ENCODE peak calls at places on chromosomes 16 and 17, in eight cellular contexts. One of them, this sample, is unnamed.

GRCh38 chr16:88803264-88803987 is at the start of gene CDT1:
- DNase-seq in CD8-positive, alpha-beta memory T cell: peak
- DNase-seq in iPS DF 6.9: no peak
- DNase-seq in SJSA1: peak
- DNase-seq in tibial artery: peak
- DNase-seq in stomach: peak
- DNase-seq in cardiac muscle cell: peak
- DNase-seq in aorta: peak
- DNase-seq in this sample: peak

GRCh38 chr16:56191807-56192643 is 736 bp downstream of the GNAO1 start:
- DNase-seq in SJSA1: no peak
- DNase-seq in iPS DF 6.9: no peak
- DNase-seq in tibial artery: no peak
- DNase-seq in aorta: no peak
- DNase-seq in cardiac muscle cell: no peak
- DNase-seq in CD8-positive, alpha-beta memory T cell: no peak
- DNase-seq in stomach: no peak
- DNase-seq in this sample: no peak

GRCh38 chr16:72242757-72243156 is 70.8 kb upstream of the PMFBP1 start:
- DNase-seq in iPS DF 6.9: no peak
- DNase-seq in SJSA1: no peak
- DNase-seq in aorta: no peak
- DNase-seq in stomach: no peak
- DNase-seq in cardiac muscle cell: no peak
- DNase-seq in CD8-positive, alpha-beta memory T cell: no peak
- DNase-seq in tibial artery: no peak
- DNase-seq in this sample: no peak

GRCh38 chr16:89417352-89417751 is 73.0 kb downstream of the ANKRD11 start:
- DNase-seq in stomach: no peak
- DNase-seq in cardiac muscle cell: no peak
- DNase-seq in aorta: no peak
- DNase-seq in SJSA1: no peak
- DNase-seq in CD8-positive, alpha-beta memory T cell: no peak
- DNase-seq in iPS DF 6.9: no peak
- DNase-seq in tibial artery: no peak
- DNase-seq in this sample: no peak

GRCh38 chr16:50025544-50025931 is 513 bp downstream of the CNEP1R1 start:
- DNase-seq in CD8-positive, alpha-beta memory T cell: peak
- DNase-seq in iPS DF 6.9: no peak
- DNase-seq in aorta: no peak
- DNase-seq in SJSA1: no peak
- DNase-seq in stomach: no peak
- DNase-seq in cardiac muscle cell: peak
- DNase-seq in tibial artery: no peak
- DNase-seq in this sample: peak

GRCh38 chr17:50318551-50319310 is 27.2 kb upstream of the XYLT2 start:
- DNase-seq in stomach: no peak
- DNase-seq in tibial artery: no peak
- DNase-seq in SJSA1: no peak
- DNase-seq in iPS DF 6.9: no peak
- DNase-seq in CD8-positive, alpha-beta memory T cell: no peak
- DNase-seq in aorta: no peak
- DNase-seq in cardiac muscle cell: no peak
- DNase-seq in this sample: no peak

GRCh38 chr16:70686376-70687171 is 721 bp upstream of the MTSS2 start:
- DNase-seq in tibial artery: no peak
- DNase-seq in aorta: peak
- DNase-seq in CD8-positive, alpha-beta memory T cell: no peak
- DNase-seq in iPS DF 6.9: no peak
- DNase-seq in stomach: no peak
- DNase-seq in SJSA1: no peak
- DNase-seq in cardiac muscle cell: no peak
- DNase-seq in this sample: no peak

GRCh38 chr16:77582956-77583355 is 139.4 kb upstream of the NUDT7 start:
- DNase-seq in aorta: no peak
- DNase-seq in tibial artery: no peak
- DNase-seq in CD8-positive, alpha-beta memory T cell: no peak
- DNase-seq in SJSA1: no peak
- DNase-seq in cardiac muscle cell: no peak
- DNase-seq in stomach: no peak
- DNase-seq in iPS DF 6.9: no peak
- DNase-seq in this sample: no peak

GRCh38 chr17:8160741-8161221 is 2.0 kb downstream of the VAMP2 start:
- DNase-seq in aorta: no peak
- DNase-seq in SJSA1: no peak
- DNase-seq in tibial artery: no peak
- DNase-seq in iPS DF 6.9: no peak
- DNase-seq in stomach: no peak
- DNase-seq in cardiac muscle cell: no peak
- DNase-seq in CD8-positive, alpha-beta memory T cell: no peak
- DNase-seq in this sample: no peak

GRCh38 chr17:77681820-77682219 is 276.7 kb upstream of the TNRC6C start:
- DNase-seq in iPS DF 6.9: no peak
- DNase-seq in SJSA1: no peak
- DNase-seq in CD8-positive, alpha-beta memory T cell: no peak
- DNase-seq in aorta: no peak
- DNase-seq in tibial artery: no peak
- DNase-seq in stomach: peak
- DNase-seq in cardiac muscle cell: peak
- DNase-seq in this sample: peak

GRCh38 chr17:38868095-38868967 is 1.5 kb upstream of the LASP1 start:
- DNase-seq in aorta: peak
- DNase-seq in CD8-positive, alpha-beta memory T cell: no peak
- DNase-seq in stomach: peak
- DNase-seq in tibial artery: peak
- DNase-seq in cardiac muscle cell: peak
- DNase-seq in SJSA1: peak
- DNase-seq in iPS DF 6.9: no peak
- DNase-seq in this sample: peak

GRCh38 chr17:36591434-36592315 is at the start of gene DHRS11:
- DNase-seq in tibial artery: peak
- DNase-seq in cardiac muscle cell: peak
- DNase-seq in stomach: peak
- DNase-seq in aorta: peak
- DNase-seq in SJSA1: peak
- DNase-seq in iPS DF 6.9: no peak
- DNase-seq in CD8-positive, alpha-beta memory T cell: peak
- DNase-seq in this sample: peak
- H3K27ac ChIP-seq in tibial artery: peak
- H3K27ac ChIP-seq in cardiac muscle cell: no peak
- H3K27ac ChIP-seq in stomach: peak
- H3K27ac ChIP-seq in aorta: no peak
- H3K27ac ChIP-seq in SJSA1: peak
- H3K27ac ChIP-seq in iPS DF 6.9: no peak
- H3K27ac ChIP-seq in CD8-positive, alpha-beta memory T cell: peak
- H3K27ac ChIP-seq in this sample: peak

GRCh38 chr17:81142301-81143199 is 22.8 kb upstream of the PVALEF start:
- DNase-seq in iPS DF 6.9: no peak
- DNase-seq in stomach: peak
- DNase-seq in tibial artery: peak
- DNase-seq in cardiac muscle cell: peak
- DNase-seq in CD8-positive, alpha-beta memory T cell: peak
- DNase-seq in aorta: peak
- DNase-seq in SJSA1: peak
- DNase-seq in this sample: peak

GRCh38 chr17:81143717-81144422 is 21.4 kb upstream of the PVALEF start:
- DNase-seq in SJSA1: no peak
- DNase-seq in aorta: no peak
- DNase-seq in stomach: no peak
- DNase-seq in cardiac muscle cell: no peak
- DNase-seq in CD8-positive, alpha-beta memory T cell: no peak
- DNase-seq in tibial artery: no peak
- DNase-seq in iPS DF 6.9: no peak
- DNase-seq in this sample: no peak

GRCh38 chr17:81147701-81148100 is 17.6 kb upstream of the PVALEF start:
- DNase-seq in SJSA1: no peak
- DNase-seq in cardiac muscle cell: no peak
- DNase-seq in stomach: no peak
- DNase-seq in iPS DF 6.9: no peak
- DNase-seq in CD8-positive, alpha-beta memory T cell: no peak
- DNase-seq in aorta: no peak
- DNase-seq in tibial artery: no peak
- DNase-seq in this sample: no peak

GRCh38 chr17:81143200-81143527 is 22.1 kb upstream of the PVALEF start:
- DNase-seq in stomach: no peak
- DNase-seq in CD8-positive, alpha-beta memory T cell: no peak
- DNase-seq in tibial artery: no peak
- DNase-seq in cardiac muscle cell: no peak
- DNase-seq in SJSA1: no peak
- DNase-seq in iPS DF 6.9: no peak
- DNase-seq in aorta: no peak
- DNase-seq in this sample: no peak

DNA sequence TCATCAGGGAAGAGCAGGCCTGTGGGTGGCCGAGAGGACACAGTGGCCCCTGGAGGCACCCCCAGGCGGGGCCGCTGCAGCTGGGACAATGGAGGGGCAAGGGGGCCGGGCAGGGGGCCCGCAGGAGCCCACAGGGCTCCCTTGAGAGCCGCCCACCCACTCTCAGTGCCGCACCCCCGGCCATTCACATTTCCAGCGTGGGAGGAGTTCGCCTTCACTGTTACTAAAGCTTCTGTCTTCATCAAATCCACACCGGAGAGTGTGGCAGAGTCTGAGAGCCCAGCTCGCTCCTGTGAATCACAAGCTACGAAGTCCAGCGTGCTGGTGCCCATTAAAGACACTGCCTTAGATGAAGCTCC is 20.9 kb upstream of the PVALEF start:
- DNase-seq in cardiac muscle cell: no peak
- DNase-seq in CD8-positive, alpha-beta memory T cell: no peak
- DNase-seq in iPS DF 6.9: no peak
- DNase-seq in stomach: no peak
- DNase-seq in aorta: no peak
- DNase-seq in tibial artery: no peak
- DNase-seq in SJSA1: no peak
- DNase-seq in this sample: no peak
- H3K27ac ChIP-seq in cardiac muscle cell: no peak
- H3K27ac ChIP-seq in CD8-positive, alpha-beta memory T cell: no peak
- H3K27ac ChIP-seq in iPS DF 6.9: no peak
- H3K27ac ChIP-seq in stomach: no peak
- H3K27ac ChIP-seq in aorta: no peak
- H3K27ac ChIP-seq in tibial artery: no peak
- H3K27ac ChIP-seq in SJSA1: no peak
- H3K27ac ChIP-seq in this sample: no peak

DNA sequence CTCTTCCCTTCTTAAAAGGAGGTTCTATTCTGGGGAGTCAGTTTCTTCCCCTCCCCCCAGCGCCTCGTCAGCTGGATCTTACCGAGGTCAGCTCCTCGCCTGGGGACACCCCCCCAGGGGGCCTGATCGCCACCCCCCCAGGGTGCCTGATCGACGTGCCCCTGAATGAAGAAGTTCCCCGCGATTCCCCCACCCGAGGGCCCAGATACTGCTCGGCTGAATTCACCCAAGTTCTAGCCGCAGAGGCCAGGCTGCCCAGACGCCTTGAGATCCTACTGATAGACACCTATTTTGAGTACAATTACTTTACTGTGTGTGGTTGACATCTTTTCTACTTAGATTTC is 1.4 kb downstream of the RAB11FIP3 start:
- DNase-seq in tibial artery: peak
- DNase-seq in iPS DF 6.9: no peak
- DNase-seq in CD8-positive, alpha-beta memory T cell: no peak
- DNase-seq in cardiac muscle cell: no peak
- DNase-seq in SJSA1: no peak
- DNase-seq in aorta: no peak
- DNase-seq in stomach: no peak
- DNase-seq in this sample: no peak
- H3K27ac ChIP-seq in tibial artery: peak
- H3K27ac ChIP-seq in iPS DF 6.9: no peak
- H3K27ac ChIP-seq in CD8-positive, alpha-beta memory T cell: no peak
- H3K27ac ChIP-seq in cardiac muscle cell: no peak
- H3K27ac ChIP-seq in SJSA1: no peak
- H3K27ac ChIP-seq in aorta: no peak
- H3K27ac ChIP-seq in stomach: peak
- H3K27ac ChIP-seq in this sample: no peak

GRCh38 chr17:40522250-40522960 is 21.0 kb upstream of the TNS4 start:
- DNase-seq in CD8-positive, alpha-beta memory T cell: no peak
- DNase-seq in iPS DF 6.9: no peak
- DNase-seq in aorta: no peak
- DNase-seq in SJSA1: no peak
- DNase-seq in stomach: no peak
- DNase-seq in cardiac muscle cell: peak
- DNase-seq in tibial artery: no peak
- DNase-seq in this sample: peak

GRCh38 chr17:40524243-40524965 is 23.0 kb upstream of the TNS4 start:
- DNase-seq in iPS DF 6.9: no peak
- DNase-seq in stomach: no peak
- DNase-seq in SJSA1: no peak
- DNase-seq in cardiac muscle cell: no peak
- DNase-seq in aorta: no peak
- DNase-seq in tibial artery: no peak
- DNase-seq in CD8-positive, alpha-beta memory T cell: no peak
- DNase-seq in this sample: no peak

GRCh38 chr17:40526668-40527067 is 25.2 kb upstream of the TNS4 start:
- DNase-seq in stomach: no peak
- DNase-seq in cardiac muscle cell: peak
- DNase-seq in aorta: no peak
- DNase-seq in SJSA1: no peak
- DNase-seq in tibial artery: no peak
- DNase-seq in CD8-positive, alpha-beta memory T cell: no peak
- DNase-seq in iPS DF 6.9: no peak
- DNase-seq in this sample: peak

GRCh38 chr17:40522961-40523310 is 21.5 kb upstream of the TNS4 start:
- DNase-seq in aorta: no peak
- DNase-seq in tibial artery: no peak
- DNase-seq in stomach: no peak
- DNase-seq in iPS DF 6.9: no peak
- DNase-seq in CD8-positive, alpha-beta memory T cell: no peak
- DNase-seq in cardiac muscle cell: no peak
- DNase-seq in SJSA1: no peak
- DNase-seq in this sample: no peak

GRCh38 chr17:40525294-40525693 is 23.9 kb upstream of the TNS4 start:
- DNase-seq in CD8-positive, alpha-beta memory T cell: no peak
- DNase-seq in aorta: no peak
- DNase-seq in SJSA1: no peak
- DNase-seq in iPS DF 6.9: no peak
- DNase-seq in stomach: no peak
- DNase-seq in tibial artery: no peak
- DNase-seq in cardiac muscle cell: no peak
- DNase-seq in this sample: peak
- H3K27ac ChIP-seq in CD8-positive, alpha-beta memory T cell: no peak
- H3K27ac ChIP-seq in aorta: no peak
- H3K27ac ChIP-seq in SJSA1: no peak
- H3K27ac ChIP-seq in iPS DF 6.9: no peak
- H3K27ac ChIP-seq in stomach: no peak
- H3K27ac ChIP-seq in tibial artery: no peak
- H3K27ac ChIP-seq in cardiac muscle cell: no peak
- H3K27ac ChIP-seq in this sample: no peak

GRCh38 chr17:75925912-75926311 is 14.9 kb downstream of the FBF1 start:
- DNase-seq in stomach: no peak
- DNase-seq in tibial artery: no peak
- DNase-seq in SJSA1: no peak
- DNase-seq in aorta: no peak
- DNase-seq in CD8-positive, alpha-beta memory T cell: no peak
- DNase-seq in iPS DF 6.9: no peak
- DNase-seq in cardiac muscle cell: no peak
- DNase-seq in this sample: no peak
- H3K27ac ChIP-seq in stomach: no peak
- H3K27ac ChIP-seq in tibial artery: no peak
- H3K27ac ChIP-seq in SJSA1: no peak
- H3K27ac ChIP-seq in aorta: no peak
- H3K27ac ChIP-seq in CD8-positive, alpha-beta memory T cell: no peak
- H3K27ac ChIP-seq in iPS DF 6.9: no peak
- H3K27ac ChIP-seq in cardiac muscle cell: no peak
- H3K27ac ChIP-seq in this sample: no peak

GRCh38 chr17:10051112-10051511 is 146.0 kb upstream of the RCVRN start:
- DNase-seq in stomach: no peak
- DNase-seq in CD8-positive, alpha-beta memory T cell: no peak
- DNase-seq in SJSA1: no peak
- DNase-seq in tibial artery: peak
- DNase-seq in aorta: no peak
- DNase-seq in iPS DF 6.9: no peak
- DNase-seq in cardiac muscle cell: no peak
- DNase-seq in this sample: peak
- H3K27ac ChIP-seq in stomach: no peak
- H3K27ac ChIP-seq in CD8-positive, alpha-beta memory T cell: no peak
- H3K27ac ChIP-seq in SJSA1: no peak
- H3K27ac ChIP-seq in tibial artery: no peak
- H3K27ac ChIP-seq in aorta: no peak
- H3K27ac ChIP-seq in iPS DF 6.9: no peak
- H3K27ac ChIP-seq in cardiac muscle cell: no peak
- H3K27ac ChIP-seq in this sample: no peak

This sample was measured in GM23248.